ENCODE peak calls at places on chromosomes 11 and 22, in four cellular contexts. One of them, this sample, is unnamed.

GRCh38 chr11:48109046-48109666 is 107.5 kb upstream of the OR4B1 start:
- DNase-seq in thoracic aorta: no peak
- DNase-seq in H1: no peak
- DNase-seq in hepatocyte: no peak
- DNase-seq in this sample: no peak

GRCh38 chr22:29748248-29748893 is 18.4 kb downstream of the ZMAT5 start:
- DNase-seq in thoracic aorta: no peak
- DNase-seq in H1: no peak
- DNase-seq in hepatocyte: no peak
- DNase-seq in this sample: no peak

GRCh38 chr22:35257321-35258143 is at the start of gene HMGXB4:
- DNase-seq in thoracic aorta: peak; percentile 41
- DNase-seq in H1: peak; percentile 51
- DNase-seq in hepatocyte: peak; percentile 95
- DNase-seq in this sample: peak; percentile 84

GRCh38 chr22:20857838-20858614 is 585 bp downstream of the PI4KA start:
- DNase-seq in thoracic aorta: peak; percentile 60
- DNase-seq in H1: peak; percentile 72
- DNase-seq in hepatocyte: peak; percentile 94
- DNase-seq in this sample: peak; percentile 81

GRCh38 chr11:7546324-7546791 is 32.6 kb downstream of the PPFIBP2 start:
- DNase-seq in thoracic aorta: no peak
- DNase-seq in H1: no peak
- DNase-seq in hepatocyte: no peak
- DNase-seq in this sample: no peak

GRCh38 chr11:75225794-75226193 is 14.8 kb upstream of the TPBGL start:
- DNase-seq in thoracic aorta: no peak
- DNase-seq in H1: no peak
- DNase-seq in hepatocyte: no peak
- DNase-seq in this sample: no peak

GRCh38 chr11:110250168-110250567 is 46.2 kb downstream of the RDX start:
- DNase-seq in thoracic aorta: no peak
- DNase-seq in H1: no peak
- DNase-seq in hepatocyte: no peak
- DNase-seq in this sample: no peak

GRCh38 chr11:110345756-110346155 is 49.3 kb upstream of the RDX start:
- DNase-seq in thoracic aorta: no peak
- DNase-seq in H1: no peak
- DNase-seq in hepatocyte: no peak
- DNase-seq in this sample: no peak

GRCh38 chr11:72668645-72669347 is 5.4 kb downstream of the PDE2A start:
- DNase-seq in thoracic aorta: no peak
- DNase-seq in H1: no peak
- DNase-seq in hepatocyte: no peak
- DNase-seq in this sample: no peak

GRCh38 chr22:31556627-31557203 is 60.4 kb downstream of the SFI1 start:
- DNase-seq in thoracic aorta: no peak
- DNase-seq in H1: no peak
- DNase-seq in hepatocyte: peak; percentile 52
- DNase-seq in this sample: no peak

GRCh38 chr22:19747574-19747973 is 13.0 kb upstream of the TBX1 start:
- DNase-seq in thoracic aorta: no peak
- DNase-seq in H1: no peak
- DNase-seq in hepatocyte: no peak
- DNase-seq in this sample: no peak

GRCh38 chr11:2998073-2998850 is 6.1 kb upstream of the NAP1L4 start:
- DNase-seq in thoracic aorta: no peak
- DNase-seq in H1: no peak
- DNase-seq in hepatocyte: no peak
- DNase-seq in this sample: no peak

GRCh38 chr11:8442301-8442700 is 151.7 kb downstream of the STK33 start:
- DNase-seq in thoracic aorta: no peak
- DNase-seq in H1: no peak
- DNase-seq in hepatocyte: peak; percentile 4
- DNase-seq in this sample: no peak

GRCh38 chr11:122173587-122173986 is 57.6 kb upstream of the BLID start:
- DNase-seq in thoracic aorta: no peak
- DNase-seq in H1: no peak
- DNase-seq in hepatocyte: no peak
- DNase-seq in this sample: no peak

GRCh38 chr11:122170815-122171475 is 54.9 kb upstream of the BLID start:
- DNase-seq in thoracic aorta: no peak
- DNase-seq in H1: no peak
- DNase-seq in hepatocyte: no peak
- DNase-seq in this sample: no peak

GRCh38 chr11:122175316-122175715 is 59.3 kb upstream of the BLID start:
- DNase-seq in thoracic aorta: no peak
- DNase-seq in H1: no peak
- DNase-seq in hepatocyte: no peak
- DNase-seq in this sample: no peak

GRCh38 chr11:122172352-122173073 is 56.5 kb upstream of the BLID start:
- DNase-seq in thoracic aorta: no peak
- DNase-seq in H1: no peak
- DNase-seq in hepatocyte: no peak
- DNase-seq in this sample: no peak

DNA sequence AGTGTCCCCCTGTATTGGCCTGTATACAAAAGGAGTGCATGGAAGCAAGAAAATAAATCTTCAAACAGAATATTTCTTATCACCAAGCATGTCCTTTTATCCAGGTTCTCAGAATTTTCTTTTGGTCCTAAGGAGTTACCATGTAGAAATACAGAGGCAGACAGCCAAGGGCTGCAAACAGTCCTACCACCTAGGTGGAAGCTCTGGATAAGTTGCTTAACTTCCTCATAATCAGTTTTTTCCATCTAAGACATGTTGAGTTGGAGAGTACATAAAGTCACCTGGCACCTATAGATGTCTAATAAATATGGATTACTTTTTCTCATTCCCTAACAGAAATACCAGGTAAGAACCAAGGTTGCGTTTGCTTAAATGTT is 57.0 kb upstream of the BLID start:
- DNase-seq in thoracic aorta: no peak
- DNase-seq in H1: no peak
- DNase-seq in hepatocyte: no peak
- DNase-seq in this sample: no peak
- H3K4me3 ChIP-seq in thoracic aorta: peak overlapping the region; percentile 45
- H3K4me3 ChIP-seq in H1: no peak overlapping the region
- H3K4me3 ChIP-seq in hepatocyte: no peak overlapping the region
- H3K4me3 ChIP-seq in this sample: no peak overlapping the region

DNA sequence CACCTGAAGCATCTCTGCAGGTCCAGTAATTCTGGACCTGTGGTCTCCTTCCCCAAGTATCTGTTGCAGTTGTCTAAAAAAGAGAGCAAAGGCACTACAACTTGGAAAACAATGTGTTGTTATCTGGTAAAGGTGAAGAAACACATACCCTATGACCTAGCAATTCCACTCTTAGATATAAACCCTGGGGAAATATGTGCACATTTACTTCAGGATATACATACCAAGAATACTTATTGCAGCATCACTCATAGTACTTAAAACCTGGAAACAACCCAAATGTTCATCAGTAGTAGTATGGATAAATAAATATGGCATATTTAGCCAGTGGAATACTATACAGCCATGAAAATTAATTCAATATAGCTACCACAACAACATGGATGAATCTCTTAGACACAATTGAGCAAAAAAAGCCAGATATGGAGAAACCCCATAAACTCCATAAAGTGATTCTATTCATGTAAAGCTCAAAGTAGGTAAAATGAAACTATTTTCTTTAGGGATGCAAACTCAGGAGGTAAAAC is 26.1 kb upstream of the MICAL2 start:
- DNase-seq in thoracic aorta: no peak
- DNase-seq in H1: no peak
- DNase-seq in hepatocyte: no peak
- DNase-seq in this sample: no peak
- H3K4me1 ChIP-seq in thoracic aorta: peaks cover 26% of the 10 kb centered on the region
- H3K4me1 ChIP-seq in H1: no peaks in the 10 kb centered on the region
- H3K4me1 ChIP-seq in hepatocyte: peaks cover 23% of the 10 kb centered on the region
- H3K4me1 ChIP-seq in this sample: peaks cover 52% of the 10 kb centered on the region

GRCh38 chr11:81569999-81570398 is 1163.7 kb downstream of the FAM181B start:
- DNase-seq in thoracic aorta: no peak
- DNase-seq in H1: no peak
- DNase-seq in hepatocyte: no peak
- DNase-seq in this sample: no peak
- TF ChIP-seq CTCF in thoracic aorta: no peak
- TF ChIP-seq CTCF in H1: no peak
- TF ChIP-seq CTCF in hepatocyte: no peak
- TF ChIP-seq CTCF in this sample: peak; percentile 9

GRCh38 chr11:1682225-1682901 is 14.6 kb upstream of the KRTAP5-6 start:
- DNase-seq in thoracic aorta: no peak
- DNase-seq in H1: no peak
- DNase-seq in hepatocyte: peak; percentile 8
- DNase-seq in this sample: no peak

GRCh38 chr11:1674879-1675235 is 22.1 kb upstream of the KRTAP5-6 start:
- DNase-seq in thoracic aorta: no peak
- DNase-seq in H1: no peak
- DNase-seq in hepatocyte: no peak
- DNase-seq in this sample: no peak

GRCh38 chr11:1675536-1676253 is 21.3 kb upstream of the KRTAP5-6 start:
- DNase-seq in thoracic aorta: no peak
- DNase-seq in H1: no peak
- DNase-seq in hepatocyte: no peak
- DNase-seq in this sample: no peak

GRCh38 chr11:1676254-1676740 is 20.7 kb upstream of the KRTAP5-6 start:
- DNase-seq in thoracic aorta: no peak
- DNase-seq in H1: no peak
- DNase-seq in hepatocyte: no peak
- DNase-seq in this sample: no peak

GRCh38 chr11:1679881-1680280 is 17.1 kb upstream of the KRTAP5-6 start:
- DNase-seq in thoracic aorta: no peak
- DNase-seq in H1: no peak
- DNase-seq in hepatocyte: no peak
- DNase-seq in this sample: no peak
- H3K4me3 ChIP-seq in thoracic aorta: no peak overlapping the region
- H3K4me3 ChIP-seq in H1: no peak overlapping the region
- H3K4me3 ChIP-seq in hepatocyte: no peak overlapping the region
- H3K4me3 ChIP-seq in this sample: no peak overlapping the region